ENCODE peak calls at places on chromosomes 2 and 18, in four cellular contexts. R, U, X and M are unnamed samples.

GRCh38 chr18:60649816-60650215 is 277.2 kb upstream of the MC4R start:
- DNase-seq in R (no peak), U (no peak), X (no peak), M (no peak)

GRCh38 chr2:176081451-176081992 is 2.2 kb downstream of the EVX2 start:
- DNase-seq in R (no peak), U (no peak), X (no peak), M (no peak)

GRCh38 chr2:230908595-230909191 is 16.3 kb downstream of the GPR55 start:
- DNase-seq in R (peak), U (no peak), X (no peak), M (no peak)

GRCh38 chr2:45275235-45275805 is 266.1 kb upstream of the SIX2 start:
- DNase-seq in R (no peak), U (no peak), X (no peak), M (no peak)

GRCh38 chr18:74316257-74317180 is 880 bp downstream of the C18orf63 start:
- DNase-seq in R (no peak), U (no peak), X (no peak), M (no peak)

GRCh38 chr2:23241611-23242245 is 143.3 kb upstream of the KLHL29 start:
- DNase-seq in R (no peak), U (no peak), X (no peak), M (no peak)

GRCh38 chr2:118711603-118712002 is 135.8 kb downstream of the EN1 start:
- DNase-seq in R (no peak), U (no peak), X (no peak), M (no peak)

GRCh38 chr2:221478106-221478863 is 93.8 kb downstream of the EPHA4 start:
- DNase-seq in R (no peak), U (no peak), X (no peak), M (no peak)

GRCh38 chr18:79523221-79523737 is 127.5 kb downstream of the NFATC1 start:
- DNase-seq in R (no peak), U (peak), X (peak), M (no peak)

GRCh38 chr2:233556756-233557736 is 9.5 kb downstream of the USP40 start:
- DNase-seq in R (no peak), U (no peak), X (no peak), M (no peak)

GRCh38 chr2:156132941-156133340 is 199.6 kb downstream of the NR4A2 start:
- DNase-seq in R (no peak), U (no peak), X (no peak), M (no peak)

GRCh38 chr2:219687266-219687665 is 59.8 kb downstream of the SLC4A3 start:
- DNase-seq in R (no peak), U (no peak), X (no peak), M (no peak)

GRCh38 chr2:44616616-44617266 is 255.0 kb downstream of the CAMKMT start:
- DNase-seq in R (no peak), U (no peak), X (no peak), M (peak)

GRCh38 chr18:36157441-36157840 is 27.7 kb downstream of the ELP2 start:
- DNase-seq in R (no peak), U (no peak), X (no peak), M (no peak)

GRCh38 chr2:234178309-234179030 is 128.0 kb downstream of the SPP2 start:
- DNase-seq in R (peak), U (no peak), X (no peak), M (no peak)

GRCh38 chr2:75707901-75708300 is 2.8 kb downstream of the GCFC2 start:
- DNase-seq in R (no peak), U (no peak), X (no peak), M (no peak)

GRCh38 chr2:177169810-177170514 is 42.6 kb upstream of the HNRNPA3 start:
- DNase-seq in R (no peak), U (no peak), X (no peak), M (peak)

GRCh38 chr18:77223221-77223639 is 26.4 kb upstream of the GALR1 start:
- DNase-seq in R (no peak), U (no peak), X (no peak), M (no peak)

GRCh38 chr2:31256611-31257382 is 22.8 kb downstream of the EHD3 start:
- DNase-seq in R (no peak), U (no peak), X (no peak), M (no peak)